ENCODE peak calls at places on chromosomes 2 and 18, in eight cellular contexts. One of them, this sample, is unnamed.

GRCh38 chr18:61201516-61201915 is 131.7 kb upstream of the CDH20 start:
- DNase-seq in iris pigment epithelial cell: no peak
- DNase-seq in HCT116: no peak
- DNase-seq in naive B cell: no peak
- DNase-seq in stimulated activated CD4-positive, alpha-beta T cell treated with anti-CD3 and anti-CD28 coated beads, Interleukin-2, amount 100 ng/mL, for 24 hours: no peak
- DNase-seq in NCI-H1092: no peak
- DNase-seq in heart left ventricle: no peak
- DNase-seq in brain pericyte: no peak
- DNase-seq in this sample: no peak

GRCh38 chr2:76749858-76750257 is 772.3 kb downstream of the LRRTM4 start:
- DNase-seq in naive B cell: no peak
- DNase-seq in iris pigment epithelial cell: peak; percentile 1
- DNase-seq in HCT116: no peak
- DNase-seq in stimulated activated CD4-positive, alpha-beta T cell treated with anti-CD3 and anti-CD28 coated beads, Interleukin-2, amount 100 ng/mL, for 24 hours: no peak
- DNase-seq in NCI-H1092: no peak
- DNase-seq in heart left ventricle: no peak
- DNase-seq in brain pericyte: no peak
- DNase-seq in this sample: no peak

GRCh38 chr2:215437614-215438013 is 1.7 kb upstream of the FN1 start:
- DNase-seq in NCI-H1092: no peak
- DNase-seq in heart left ventricle: no peak
- DNase-seq in iris pigment epithelial cell: peak; percentile 20
- DNase-seq in brain pericyte: no peak
- DNase-seq in stimulated activated CD4-positive, alpha-beta T cell treated with anti-CD3 and anti-CD28 coated beads, Interleukin-2, amount 100 ng/mL, for 24 hours: no peak
- DNase-seq in HCT116: no peak
- DNase-seq in naive B cell: no peak
- DNase-seq in this sample: no peak

GRCh38 chr2:181924336-181924735 is 32.8 kb downstream of the ITPRID2 start:
- DNase-seq in naive B cell: no peak
- DNase-seq in HCT116: no peak
- DNase-seq in stimulated activated CD4-positive, alpha-beta T cell treated with anti-CD3 and anti-CD28 coated beads, Interleukin-2, amount 100 ng/mL, for 24 hours: no peak
- DNase-seq in heart left ventricle: no peak
- DNase-seq in brain pericyte: no peak
- DNase-seq in iris pigment epithelial cell: no peak
- DNase-seq in NCI-H1092: no peak
- DNase-seq in this sample: no peak

GRCh38 chr2:239506101-239506808 is 105.4 kb upstream of the HDAC4 start:
- DNase-seq in brain pericyte: no peak
- DNase-seq in heart left ventricle: no peak
- DNase-seq in stimulated activated CD4-positive, alpha-beta T cell treated with anti-CD3 and anti-CD28 coated beads, Interleukin-2, amount 100 ng/mL, for 24 hours: no peak
- DNase-seq in iris pigment epithelial cell: no peak
- DNase-seq in NCI-H1092: no peak
- DNase-seq in naive B cell: no peak
- DNase-seq in HCT116: no peak
- DNase-seq in this sample: no peak

GRCh38 chr18:44715245-44715644 is 34.6 kb downstream of the SETBP1 start:
- DNase-seq in naive B cell: no peak
- DNase-seq in NCI-H1092: no peak
- DNase-seq in stimulated activated CD4-positive, alpha-beta T cell treated with anti-CD3 and anti-CD28 coated beads, Interleukin-2, amount 100 ng/mL, for 24 hours: no peak
- DNase-seq in brain pericyte: no peak
- DNase-seq in HCT116: no peak
- DNase-seq in heart left ventricle: no peak
- DNase-seq in iris pigment epithelial cell: peak; percentile 27
- DNase-seq in this sample: no peak

GRCh38 chr18:37669991-37670534 is 104.5 kb upstream of the CELF4 start:
- DNase-seq in heart left ventricle: no peak
- DNase-seq in brain pericyte: no peak
- DNase-seq in NCI-H1092: peak; percentile 53
- DNase-seq in iris pigment epithelial cell: no peak
- DNase-seq in stimulated activated CD4-positive, alpha-beta T cell treated with anti-CD3 and anti-CD28 coated beads, Interleukin-2, amount 100 ng/mL, for 24 hours: no peak
- DNase-seq in naive B cell: no peak
- DNase-seq in HCT116: no peak
- DNase-seq in this sample: no peak

GRCh38 chr2:171529914-171530313 is 7.6 kb downstream of the CYBRD1 start:
- DNase-seq in naive B cell: no peak
- DNase-seq in brain pericyte: no peak
- DNase-seq in NCI-H1092: no peak
- DNase-seq in heart left ventricle: no peak
- DNase-seq in HCT116: no peak
- DNase-seq in stimulated activated CD4-positive, alpha-beta T cell treated with anti-CD3 and anti-CD28 coated beads, Interleukin-2, amount 100 ng/mL, for 24 hours: peak; percentile 25
- DNase-seq in iris pigment epithelial cell: no peak
- DNase-seq in this sample: no peak

GRCh38 chr2:64632855-64633819 is 20.6 kb downstream of the SERTAD2 start:
- DNase-seq in NCI-H1092: no peak
- DNase-seq in naive B cell: no peak
- DNase-seq in iris pigment epithelial cell: peak; percentile 67
- DNase-seq in HCT116: no peak
- DNase-seq in stimulated activated CD4-positive, alpha-beta T cell treated with anti-CD3 and anti-CD28 coated beads, Interleukin-2, amount 100 ng/mL, for 24 hours: no peak
- DNase-seq in heart left ventricle: no peak
- DNase-seq in brain pericyte: no peak
- DNase-seq in this sample: no peak

GRCh38 chr18:49812321-49813070 is 837 bp downstream of the ACAA2 start:
- DNase-seq in iris pigment epithelial cell: no peak
- DNase-seq in brain pericyte: no peak
- DNase-seq in stimulated activated CD4-positive, alpha-beta T cell treated with anti-CD3 and anti-CD28 coated beads, Interleukin-2, amount 100 ng/mL, for 24 hours: no peak
- DNase-seq in NCI-H1092: no peak
- DNase-seq in naive B cell: no peak
- DNase-seq in HCT116: no peak
- DNase-seq in heart left ventricle: no peak
- DNase-seq in this sample: no peak

GRCh38 chr18:77082316-77082715 is 50.3 kb downstream of the MBP start:
- DNase-seq in heart left ventricle: no peak
- DNase-seq in brain pericyte: no peak
- DNase-seq in HCT116: no peak
- DNase-seq in iris pigment epithelial cell: peak; percentile 53
- DNase-seq in NCI-H1092: no peak
- DNase-seq in stimulated activated CD4-positive, alpha-beta T cell treated with anti-CD3 and anti-CD28 coated beads, Interleukin-2, amount 100 ng/mL, for 24 hours: no peak
- DNase-seq in naive B cell: no peak
- DNase-seq in this sample: no peak

GRCh38 chr2:235934059-235934896 is 233.9 kb downstream of the GBX2 start:
- DNase-seq in stimulated activated CD4-positive, alpha-beta T cell treated with anti-CD3 and anti-CD28 coated beads, Interleukin-2, amount 100 ng/mL, for 24 hours: no peak
- DNase-seq in iris pigment epithelial cell: peak; percentile 8
- DNase-seq in brain pericyte: no peak
- DNase-seq in NCI-H1092: no peak
- DNase-seq in heart left ventricle: no peak
- DNase-seq in HCT116: no peak
- DNase-seq in naive B cell: no peak
- DNase-seq in this sample: peak; percentile 47

GRCh38 chr2:96523659-96524481 is 12.7 kb upstream of the ARID5A start:
- DNase-seq in stimulated activated CD4-positive, alpha-beta T cell treated with anti-CD3 and anti-CD28 coated beads, Interleukin-2, amount 100 ng/mL, for 24 hours: no peak
- DNase-seq in HCT116: no peak
- DNase-seq in brain pericyte: no peak
- DNase-seq in iris pigment epithelial cell: no peak
- DNase-seq in naive B cell: no peak
- DNase-seq in NCI-H1092: no peak
- DNase-seq in heart left ventricle: no peak
- DNase-seq in this sample: no peak

GRCh38 chr18:39596216-39596615 is 2030.6 kb upstream of the CELF4 start:
- DNase-seq in stimulated activated CD4-positive, alpha-beta T cell treated with anti-CD3 and anti-CD28 coated beads, Interleukin-2, amount 100 ng/mL, for 24 hours: no peak
- DNase-seq in iris pigment epithelial cell: peak; percentile 19
- DNase-seq in HCT116: no peak
- DNase-seq in naive B cell: no peak
- DNase-seq in heart left ventricle: no peak
- DNase-seq in brain pericyte: no peak
- DNase-seq in NCI-H1092: no peak
- DNase-seq in this sample: no peak

GRCh38 chr2:233803292-233803911 is 25.3 kb downstream of the MROH2A start:
- DNase-seq in brain pericyte: no peak
- DNase-seq in NCI-H1092: no peak
- DNase-seq in heart left ventricle: no peak
- DNase-seq in naive B cell: no peak
- DNase-seq in HCT116: no peak
- DNase-seq in stimulated activated CD4-positive, alpha-beta T cell treated with anti-CD3 and anti-CD28 coated beads, Interleukin-2, amount 100 ng/mL, for 24 hours: peak; percentile 7
- DNase-seq in iris pigment epithelial cell: no peak
- DNase-seq in this sample: peak; percentile 55

GRCh38 chr2:177254433-177255226 is 9.9 kb downstream of the NFE2L2 start:
- DNase-seq in stimulated activated CD4-positive, alpha-beta T cell treated with anti-CD3 and anti-CD28 coated beads, Interleukin-2, amount 100 ng/mL, for 24 hours: no peak
- DNase-seq in brain pericyte: no peak
- DNase-seq in iris pigment epithelial cell: peak; percentile 57
- DNase-seq in HCT116: peak; percentile 60
- DNase-seq in heart left ventricle: no peak
- DNase-seq in NCI-H1092: no peak
- DNase-seq in naive B cell: no peak
- DNase-seq in this sample: no peak

GRCh38 chr18:10771053-10771709 is 245.4 kb downstream of the NAPG start:
- DNase-seq in HCT116: no peak
- DNase-seq in heart left ventricle: no peak
- DNase-seq in NCI-H1092: no peak
- DNase-seq in stimulated activated CD4-positive, alpha-beta T cell treated with anti-CD3 and anti-CD28 coated beads, Interleukin-2, amount 100 ng/mL, for 24 hours: no peak
- DNase-seq in brain pericyte: no peak
- DNase-seq in iris pigment epithelial cell: peak; percentile 64
- DNase-seq in naive B cell: no peak
- DNase-seq in this sample: no peak

GRCh38 chr18:2135309-2135708 is 436.0 kb downstream of the METTL4 start:
- DNase-seq in heart left ventricle: no peak
- DNase-seq in brain pericyte: no peak
- DNase-seq in NCI-H1092: no peak
- DNase-seq in stimulated activated CD4-positive, alpha-beta T cell treated with anti-CD3 and anti-CD28 coated beads, Interleukin-2, amount 100 ng/mL, for 24 hours: no peak
- DNase-seq in iris pigment epithelial cell: no peak
- DNase-seq in naive B cell: no peak
- DNase-seq in HCT116: no peak
- DNase-seq in this sample: no peak

GRCh38 chr18:63025251-63025710 is 294.3 kb downstream of the BCL2 start:
- DNase-seq in naive B cell: no peak
- DNase-seq in heart left ventricle: no peak
- DNase-seq in HCT116: no peak
- DNase-seq in NCI-H1092: peak; percentile 71
- DNase-seq in iris pigment epithelial cell: peak; percentile 9
- DNase-seq in brain pericyte: no peak
- DNase-seq in stimulated activated CD4-positive, alpha-beta T cell treated with anti-CD3 and anti-CD28 coated beads, Interleukin-2, amount 100 ng/mL, for 24 hours: no peak
- DNase-seq in this sample: no peak

GRCh38 chr18:48038636-48039035 is 108.2 kb upstream of the SMAD2 start:
- DNase-seq in HCT116: no peak
- DNase-seq in stimulated activated CD4-positive, alpha-beta T cell treated with anti-CD3 and anti-CD28 coated beads, Interleukin-2, amount 100 ng/mL, for 24 hours: no peak
- DNase-seq in heart left ventricle: no peak
- DNase-seq in naive B cell: no peak
- DNase-seq in brain pericyte: no peak
- DNase-seq in iris pigment epithelial cell: no peak
- DNase-seq in NCI-H1092: no peak
- DNase-seq in this sample: no peak

GRCh38 chr2:191206613-191207471 is 38.4 kb upstream of the MYO1B start:
- DNase-seq in heart left ventricle: no peak
- DNase-seq in brain pericyte: no peak
- DNase-seq in NCI-H1092: no peak
- DNase-seq in iris pigment epithelial cell: peak; percentile 28
- DNase-seq in naive B cell: no peak
- DNase-seq in stimulated activated CD4-positive, alpha-beta T cell treated with anti-CD3 and anti-CD28 coated beads, Interleukin-2, amount 100 ng/mL, for 24 hours: no peak
- DNase-seq in HCT116: no peak
- DNase-seq in this sample: no peak

GRCh38 chr2:183035954-183036669 is 2.1 kb downstream of the NCKAP1 start:
- DNase-seq in iris pigment epithelial cell: no peak
- DNase-seq in HCT116: no peak
- DNase-seq in heart left ventricle: no peak
- DNase-seq in naive B cell: peak; percentile 61
- DNase-seq in NCI-H1092: no peak
- DNase-seq in stimulated activated CD4-positive, alpha-beta T cell treated with anti-CD3 and anti-CD28 coated beads, Interleukin-2, amount 100 ng/mL, for 24 hours: no peak
- DNase-seq in brain pericyte: no peak
- DNase-seq in this sample: no peak

GRCh38 chr2:120017201-120017600 is 4.3 kb downstream of the EPB41L5 start:
- DNase-seq in HCT116: no peak
- DNase-seq in iris pigment epithelial cell: peak; percentile 19
- DNase-seq in brain pericyte: no peak
- DNase-seq in NCI-H1092: no peak
- DNase-seq in heart left ventricle: no peak
- DNase-seq in stimulated activated CD4-positive, alpha-beta T cell treated with anti-CD3 and anti-CD28 coated beads, Interleukin-2, amount 100 ng/mL, for 24 hours: no peak
- DNase-seq in naive B cell: no peak
- DNase-seq in this sample: no peak

GRCh38 chr2:102925003-102925402 is 163.2 kb downstream of the TMEM182 start:
- DNase-seq in heart left ventricle: no peak
- DNase-seq in brain pericyte: no peak
- DNase-seq in stimulated activated CD4-positive, alpha-beta T cell treated with anti-CD3 and anti-CD28 coated beads, Interleukin-2, amount 100 ng/mL, for 24 hours: no peak
- DNase-seq in iris pigment epithelial cell: no peak
- DNase-seq in NCI-H1092: no peak
- DNase-seq in HCT116: no peak
- DNase-seq in naive B cell: no peak
- DNase-seq in this sample: no peak

GRCh38 chr2:59182249-59182648 is 941.1 kb upstream of the FANCL start:
- DNase-seq in iris pigment epithelial cell: peak; percentile 28
- DNase-seq in heart left ventricle: peak; percentile 17
- DNase-seq in brain pericyte: peak; percentile 49
- DNase-seq in HCT116: no peak
- DNase-seq in naive B cell: no peak
- DNase-seq in NCI-H1092: peak; percentile 10
- DNase-seq in stimulated activated CD4-positive, alpha-beta T cell treated with anti-CD3 and anti-CD28 coated beads, Interleukin-2, amount 100 ng/mL, for 24 hours: no peak
- DNase-seq in this sample: no peak

GRCh38 chr2:52258038-52258437 is 1226.1 kb upstream of the NRXN1 start:
- DNase-seq in NCI-H1092: no peak
- DNase-seq in heart left ventricle: no peak
- DNase-seq in brain pericyte: no peak
- DNase-seq in HCT116: no peak
- DNase-seq in iris pigment epithelial cell: no peak
- DNase-seq in naive B cell: no peak
- DNase-seq in stimulated activated CD4-positive, alpha-beta T cell treated with anti-CD3 and anti-CD28 coated beads, Interleukin-2, amount 100 ng/mL, for 24 hours: no peak
- DNase-seq in this sample: no peak

GRCh38 chr2:102126660-102127059 is 15.9 kb upstream of the IL1R1 start:
- DNase-seq in HCT116: no peak
- DNase-seq in naive B cell: no peak
- DNase-seq in brain pericyte: no peak
- DNase-seq in NCI-H1092: no peak
- DNase-seq in heart left ventricle: no peak
- DNase-seq in iris pigment epithelial cell: peak; percentile 72
- DNase-seq in stimulated activated CD4-positive, alpha-beta T cell treated with anti-CD3 and anti-CD28 coated beads, Interleukin-2, amount 100 ng/mL, for 24 hours: no peak
- DNase-seq in this sample: no peak

GRCh38 chr2:182594286-182594685 is 121.8 kb upstream of the DNAJC10 start:
- DNase-seq in stimulated activated CD4-positive, alpha-beta T cell treated with anti-CD3 and anti-CD28 coated beads, Interleukin-2, amount 100 ng/mL, for 24 hours: no peak
- DNase-seq in brain pericyte: no peak
- DNase-seq in HCT116: no peak
- DNase-seq in naive B cell: no peak
- DNase-seq in heart left ventricle: no peak
- DNase-seq in iris pigment epithelial cell: peak; percentile 59
- DNase-seq in NCI-H1092: no peak
- DNase-seq in this sample: no peak

GRCh38 chr2:218983263-218983970 is 1.6 kb downstream of the FEV start:
- DNase-seq in naive B cell: no peak
- DNase-seq in brain pericyte: no peak
- DNase-seq in NCI-H1092: no peak
- DNase-seq in heart left ventricle: no peak
- DNase-seq in HCT116: no peak
- DNase-seq in stimulated activated CD4-positive, alpha-beta T cell treated with anti-CD3 and anti-CD28 coated beads, Interleukin-2, amount 100 ng/mL, for 24 hours: no peak
- DNase-seq in iris pigment epithelial cell: no peak
- DNase-seq in this sample: no peak

GRCh38 chr2:102436284-102436683 is 13.3 kb downstream of the IL18RAP start:
- DNase-seq in HCT116: no peak
- DNase-seq in heart left ventricle: peak; percentile 24
- DNase-seq in stimulated activated CD4-positive, alpha-beta T cell treated with anti-CD3 and anti-CD28 coated beads, Interleukin-2, amount 100 ng/mL, for 24 hours: peak; percentile 40
- DNase-seq in iris pigment epithelial cell: peak; percentile 17
- DNase-seq in NCI-H1092: no peak
- DNase-seq in naive B cell: no peak
- DNase-seq in brain pericyte: no peak
- DNase-seq in this sample: no peak

GRCh38 chr2:215748446-215748845 is 264.9 kb downstream of the MREG start:
- DNase-seq in NCI-H1092: no peak
- DNase-seq in heart left ventricle: peak; percentile 42
- DNase-seq in naive B cell: no peak
- DNase-seq in iris pigment epithelial cell: peak; percentile 37
- DNase-seq in brain pericyte: no peak
- DNase-seq in stimulated activated CD4-positive, alpha-beta T cell treated with anti-CD3 and anti-CD28 coated beads, Interleukin-2, amount 100 ng/mL, for 24 hours: no peak
- DNase-seq in HCT116: no peak
- DNase-seq in this sample: no peak

GRCh38 chr2:235614176-235614860 is 120.5 kb downstream of the AGAP1 start:
- DNase-seq in stimulated activated CD4-positive, alpha-beta T cell treated with anti-CD3 and anti-CD28 coated beads, Interleukin-2, amount 100 ng/mL, for 24 hours: no peak
- DNase-seq in heart left ventricle: no peak
- DNase-seq in iris pigment epithelial cell: no peak
- DNase-seq in brain pericyte: no peak
- DNase-seq in NCI-H1092: no peak
- DNase-seq in HCT116: no peak
- DNase-seq in naive B cell: no peak
- DNase-seq in this sample: no peak

GRCh38 chr18:59604877-59605276 is 92.3 kb downstream of the CCBE1 start:
- DNase-seq in naive B cell: no peak
- DNase-seq in HCT116: no peak
- DNase-seq in iris pigment epithelial cell: no peak
- DNase-seq in stimulated activated CD4-positive, alpha-beta T cell treated with anti-CD3 and anti-CD28 coated beads, Interleukin-2, amount 100 ng/mL, for 24 hours: no peak
- DNase-seq in heart left ventricle: no peak
- DNase-seq in NCI-H1092: no peak
- DNase-seq in brain pericyte: no peak
- DNase-seq in this sample: no peak

GRCh38 chr2:2574401-2575184 is 243.5 kb upstream of the MYT1L start:
- DNase-seq in stimulated activated CD4-positive, alpha-beta T cell treated with anti-CD3 and anti-CD28 coated beads, Interleukin-2, amount 100 ng/mL, for 24 hours: peak; percentile 2
- DNase-seq in brain pericyte: no peak
- DNase-seq in iris pigment epithelial cell: no peak
- DNase-seq in heart left ventricle: no peak
- DNase-seq in NCI-H1092: no peak
- DNase-seq in HCT116: no peak
- DNase-seq in naive B cell: no peak
- DNase-seq in this sample: peak; percentile 83